ENCODE peak calls at places on chromosomes 13 and 19, in five cellular contexts. X is tibial nerve, H is right lobe of liver, Q is Caco-2, R is PC-9. O is an unnamed sample.
A peak's percentile ranks its signal among the peaks of the same experiment; 100 is the strongest.

GRCh38 chr13:80204642-80205041 is 136.3 kb downstream of the SPRY2 start:
- DNase-seq in X (no peak), H (no peak), Q (no peak), R (no peak), O (no peak)

GRCh38 chr19:39126312-39126561 is 651 bp downstream of the PAK4 start:
- DNase-seq in X (no peak), H (no peak), Q (no peak), R (no peak), O (no peak)

GRCh38 chr13:43171489-43171888 is 148.1 kb downstream of the DNAJC15 start:
- DNase-seq in X (no peak), H (no peak), Q (no peak), R (no peak), O (no peak)

GRCh38 chr19:4414800-4415251 is 12.4 kb downstream of the CHAF1A start:
- DNase-seq in X (no peak), H (no peak), Q (no peak), R (no peak), O (no peak)

GRCh38 chr13:94712812-94713555 is 639 bp upstream of the SOX21 start:
- DNase-seq in X (no peak), H (no peak), Q (no peak), R (no peak), O (peak; percentile 75)

GRCh38 chr19:19482785-19483625 is 32.3 kb downstream of the TSSK6 start:
- DNase-seq in X (no peak), H (no peak), Q (no peak), R (no peak), O (peak; percentile 57)

GRCh38 chr19:3175761-3176714 is 2.5 kb upstream of the S1PR4 start:
- DNase-seq in X (no peak), H (no peak), Q (no peak), R (peak; percentile 91), O (peak; percentile 83)

GRCh38 chr19:42051166-42052115 is 18.6 kb downstream of the GRIK5 start:
- DNase-seq in X (no peak), H (no peak), Q (no peak), R (peak; percentile 96), O (no peak)

GRCh38 chr13:98481511-98481951 is 95.4 kb downstream of the STK24 start:
- DNase-seq in X (no peak), H (no peak), Q (no peak), R (no peak), O (no peak)

GRCh38 chr13:20114066-20114465 is 46.8 kb downstream of the GJA3 start:
- DNase-seq in X (no peak), H (no peak), Q (no peak), R (no peak), O (no peak)

GRCh38 chr19:7507884-7508283 is 8.0 kb upstream of the ZNF358 start:
- DNase-seq in X (peak; percentile 26), H (no peak), Q (peak; percentile 81), R (peak; percentile 95), O (peak; percentile 95)

GRCh38 chr19:55305491-55305890 is 19.6 kb downstream of the TMEM150B start:
- DNase-seq in X (no peak), H (no peak), Q (peak; percentile 68), R (no peak), O (no peak)

GRCh38 chr19:30711296-30711695 is 339.1 kb downstream of the ZNF536 start:
- DNase-seq in X (no peak), H (no peak), Q (no peak), R (no peak), O (no peak)

GRCh38 chr19:46489445-46490272 is 6.0 kb downstream of the PNMA8B start:
- DNase-seq in X (peak; percentile 33), H (peak; percentile 50), Q (no peak), R (no peak), O (peak; percentile 86)

DNA sequence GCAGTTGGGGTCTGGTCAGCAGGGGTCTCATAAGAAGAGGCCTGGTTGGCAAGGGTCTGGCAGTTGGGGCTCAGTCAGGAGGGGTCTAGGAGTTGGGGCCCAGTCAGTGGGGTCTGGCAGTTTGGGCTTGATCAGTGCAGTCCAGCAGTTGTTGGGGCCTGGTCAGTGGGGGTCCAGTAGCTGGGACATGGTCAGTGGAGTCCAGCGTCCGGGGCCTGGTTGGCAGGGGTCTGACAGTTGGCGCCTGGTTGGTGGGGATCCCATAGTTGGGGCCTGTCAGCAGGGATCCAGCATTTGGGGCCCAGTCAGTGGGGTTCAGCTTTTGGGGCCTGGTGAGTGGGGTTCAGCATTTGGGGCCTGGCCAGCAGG is 60.5 kb upstream of the TPM4 start:
- DNase-seq in X (no peak), H (no peak), Q (no peak), R (no peak), O (peak; percentile 45)
- H3K9me3 ChIP-seq in X (no peaks in the 10 kb centered on the region), H (no peaks in the 10 kb centered on the region), Q (no peaks in the 10 kb centered on the region), R (no peaks in the 10 kb centered on the region), O (no peaks in the 10 kb centered on the region)

GRCh38 chr19:36898422-36898821 is 17.7 kb downstream of the ZNF829 start:
- DNase-seq in X (no peak), H (no peak), Q (no peak), R (no peak), O (no peak)
- H3K9me3 ChIP-seq in X (peaks cover 95% of the 10 kb centered on the region), H (peaks cover 80% of the 10 kb centered on the region), Q (peaks cover 34% of the 10 kb centered on the region), R (peaks cover 56% of the 10 kb centered on the region), O (peaks cover 51% of the 10 kb centered on the region)

GRCh38 chr19:1855040-1855827 is 7.0 kb upstream of the REXO1 start:
- DNase-seq in X (peak; percentile 78), H (peak; percentile 85), Q (no peak), R (peak; percentile 54), O (peak; percentile 97)
- H3K9me3 ChIP-seq in X (no peaks in the 10 kb centered on the region), H (no peaks in the 10 kb centered on the region), Q (no peaks in the 10 kb centered on the region), R (no peaks in the 10 kb centered on the region), O (no peaks in the 10 kb centered on the region)

GRCh38 chr13:111626371-111627305 is 306.2 kb downstream of the TEX29 start:
- DNase-seq in X (no peak), H (peak; percentile 93), Q (no peak), R (no peak), O (no peak)

GRCh38 chr13:111625526-111626315 is 305.3 kb downstream of the TEX29 start:
- DNase-seq in X (no peak), H (no peak), Q (no peak), R (no peak), O (no peak)

GRCh38 chr13:111629016-111629415 is 308.6 kb downstream of the TEX29 start:
- DNase-seq in X (no peak), H (no peak), Q (no peak), R (no peak), O (no peak)

GRCh38 chr13:111629457-111629856 is 309.0 kb downstream of the TEX29 start:
- DNase-seq in X (no peak), H (no peak), Q (no peak), R (no peak), O (no peak)

DNA sequence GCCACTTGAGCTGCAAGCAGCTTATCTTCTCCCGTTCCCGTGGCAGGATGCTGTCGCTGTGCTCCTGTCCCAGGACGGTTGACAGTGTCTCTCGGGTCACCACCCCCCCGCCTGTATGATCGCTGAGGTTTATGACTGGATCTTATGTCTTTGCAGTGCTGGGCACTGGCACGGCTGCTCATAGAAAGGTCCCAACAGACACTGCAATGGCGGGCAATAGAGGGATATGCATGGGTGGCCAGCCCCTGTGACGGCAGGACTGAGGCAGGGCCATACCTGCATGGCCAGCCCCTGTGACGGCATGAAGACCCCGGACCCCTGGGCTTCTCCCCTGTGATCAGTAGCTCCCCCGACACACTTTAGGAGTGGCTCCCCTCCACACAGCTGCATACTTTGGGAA is 307.2 kb downstream of the TEX29 start:
- DNase-seq in X (no peak), H (no peak), Q (no peak), R (no peak), O (no peak)
- H3K9me3 ChIP-seq in X (no peaks in the 10 kb centered on the region), H (no peaks in the 10 kb centered on the region), Q (no peaks in the 10 kb centered on the region), R (no peaks in the 10 kb centered on the region), O (no peaks in the 10 kb centered on the region)

GRCh38 chr19:23884363-23884762 is 30.3 kb upstream of the ZNF726 start:
- DNase-seq in X (no peak), H (peak; percentile 57), Q (no peak), R (no peak), O (no peak)

GRCh38 chr19:23882493-23882892 is 32.2 kb upstream of the ZNF726 start:
- DNase-seq in X (no peak), H (peak; percentile 71), Q (peak; percentile 56), R (no peak), O (no peak)

DNA sequence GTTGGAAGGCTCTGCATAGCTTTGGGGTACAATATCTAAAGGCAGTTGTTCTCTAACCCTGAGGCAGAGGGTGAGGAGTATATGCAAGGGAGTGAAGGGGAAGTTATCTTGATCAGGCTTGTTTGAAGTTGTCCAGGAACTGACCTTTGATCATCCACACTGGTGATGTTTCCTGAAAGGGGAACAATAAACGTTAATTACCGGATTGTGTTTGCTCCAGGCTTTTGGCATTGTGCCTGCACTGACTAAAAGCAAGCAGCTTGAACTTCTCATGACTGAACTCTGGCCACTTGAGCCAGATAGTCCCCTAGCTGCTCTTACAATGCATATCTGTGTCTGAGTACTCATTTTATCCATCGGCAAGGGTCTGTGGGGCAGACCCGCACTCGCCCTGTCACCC is 27.0 kb upstream of the ZNF726 start:
- DNase-seq in X (no peak), H (peak; percentile 66), Q (peak; percentile 36), R (peak; percentile 64), O (no peak)
- H3K9me3 ChIP-seq in X (no peaks in the 10 kb centered on the region), H (no peaks in the 10 kb centered on the region), Q (no peaks in the 10 kb centered on the region), R (peaks cover 5% of the 10 kb centered on the region), O (peaks cover 4% of the 10 kb centered on the region)

O was measured in kidney.